ENCODE peak calls at places on chromosomes 13 and 19, in eight cellular contexts. A, K, G, N, Z, D, B and F are unnamed samples.

GRCh38 chr13:35191883-35192282 is 249.8 kb downstream of the NBEA start:
- DNase-seq in A (no peak), K (no peak), G (peak), N (no peak), Z (no peak), D (no peak), B (no peak), F (no peak)

GRCh38 chr13:66348745-66349720 is 881.1 kb downstream of the PCDH9 start:
- DNase-seq in A (no peak), K (no peak), G (no peak), N (no peak), Z (no peak), D (no peak), B (no peak), F (no peak)

GRCh38 chr19:33795370-33796163 is 1.1 kb upstream of the KCTD15 start:
- DNase-seq in A (no peak), K (no peak), G (peak), N (peak), Z (peak), D (peak), B (peak), F (no peak)

GRCh38 chr13:37403776-37404497 is 194.6 kb downstream of the POSTN start:
- DNase-seq in A (no peak), K (no peak), G (peak), N (no peak), Z (no peak), D (no peak), B (no peak), F (no peak)

GRCh38 chr13:111845621-111846351 is 221.2 kb upstream of the SOX1 start:
- DNase-seq in A (no peak), K (no peak), G (no peak), N (no peak), Z (no peak), D (no peak), B (no peak), F (no peak)

GRCh38 chr13:111914241-111915103 is 152.5 kb upstream of the SOX1 start:
- DNase-seq in A (no peak), K (no peak), G (no peak), N (no peak), Z (no peak), D (no peak), B (no peak), F (no peak)

GRCh38 chr19:45505151-45505995 is 1.9 kb upstream of the VASP start:
- DNase-seq in A (no peak), K (no peak), G (no peak), N (no peak), Z (no peak), D (no peak), B (no peak), F (no peak)

GRCh38 chr19:47157455-47158321 is 27.1 kb downstream of the SAE1 start:
- DNase-seq in A (peak), K (no peak), G (no peak), N (no peak), Z (peak), D (peak), B (no peak), F (no peak)

GRCh38 chr13:113655358-113656014 is 2.5 kb downstream of the ATP4B start:
- DNase-seq in A (no peak), K (no peak), G (no peak), N (no peak), Z (no peak), D (no peak), B (no peak), F (no peak)

GRCh38 chr13:110109910-110110309 is 197.0 kb downstream of the COL4A1 start:
- DNase-seq in A (no peak), K (no peak), G (peak), N (no peak), Z (no peak), D (peak), B (no peak), F (peak)

GRCh38 chr13:33639158-33639557 is 178.8 kb upstream of the RFC3 start:
- DNase-seq in A (no peak), K (no peak), G (peak), N (no peak), Z (no peak), D (peak), B (no peak), F (no peak)

GRCh38 chr19:51093066-51093465 is 10.4 kb upstream of the KLK14 start:
- DNase-seq in A (no peak), K (no peak), G (no peak), N (no peak), Z (no peak), D (no peak), B (no peak), F (no peak)

GRCh38 chr13:22357132-22357531 is 686.3 kb downstream of the FGF9 start:
- DNase-seq in A (no peak), K (no peak), G (no peak), N (no peak), Z (no peak), D (no peak), B (no peak), F (no peak)

GRCh38 chr13:98441056-98441676 is 135.7 kb downstream of the STK24 start:
- DNase-seq in A (no peak), K (no peak), G (no peak), N (no peak), Z (no peak), D (no peak), B (no peak), F (no peak)

GRCh38 chr19:35140898-35141626 is 2.0 kb upstream of the FXYD7 start:
- DNase-seq in A (peak), K (peak), G (peak), N (peak), Z (peak), D (peak), B (peak), F (peak)

GRCh38 chr13:40193290-40194203 is 472.9 kb downstream of the FOXO1 start:
- DNase-seq in A (no peak), K (no peak), G (no peak), N (no peak), Z (no peak), D (peak), B (no peak), F (no peak)

GRCh38 chr13:50518791-50519201 is 324.7 kb downstream of the DLEU7 start:
- DNase-seq in A (no peak), K (no peak), G (no peak), N (no peak), Z (no peak), D (peak), B (no peak), F (no peak)

GRCh38 chr19:44582581-44583265 is 30.6 kb upstream of the IGSF23 start:
- DNase-seq in A (no peak), K (no peak), G (no peak), N (no peak), Z (peak), D (peak), B (peak), F (no peak)